ENCODE peak calls at places on chromosomes 3 and 15, in four cellular contexts. E, D, W and V are unnamed samples.

GRCh38 chr3:141100531-141101320 is 49.6 kb downstream of the SPSB4 start:
- DNase-seq in D (no peak), W (no peak), E (no peak), V (no peak)

GRCh38 chr15:83319771-83320170 is 35.3 kb upstream of the BNC1 start:
- DNase-seq in W (no peak), D (no peak), E (no peak), V (no peak)

GRCh38 chr15:63332367-63333078 is 49.1 kb downstream of the CA12 start:
- DNase-seq in E (no peak), W (no peak), D (peak; percentile 86), V (no peak)

GRCh38 chr3:135038191-135038590 is 243.1 kb downstream of the EPHB1 start:
- DNase-seq in E (no peak), W (no peak), D (no peak), V (no peak)

GRCh38 chr3:31968391-31968926 is 12.6 kb downstream of the OSBPL10 start:
- DNase-seq in D (peak; percentile 86), W (no peak), E (no peak), V (no peak)

GRCh38 chr3:53243165-53243564 is 12.7 kb downstream of the TKT start:
- DNase-seq in D (peak; percentile 65), W (no peak), E (peak; percentile 39), V (no peak)

GRCh38 chr3:154956815-154957214 is 123.3 kb upstream of the MME start:
- DNase-seq in E (no peak), W (no peak), D (no peak), V (no peak)

GRCh38 chr15:47983533-47983932 is 137.3 kb upstream of the SLC24A5 start:
- DNase-seq in E (no peak), W (no peak), D (no peak), V (no peak)

GRCh38 chr3:188877381-188877780 is 294.4 kb upstream of the TPRG1 start:
- DNase-seq in D (no peak), W (no peak), E (no peak), V (no peak)